ENCODE peak calls at places on chromosomes 16 and 17, in seven cellular contexts. One of them, this sample, is unnamed.

GRCh38 chr16:49502136-49502881 is 128.7 kb downstream of the C16orf78 start:
- DNase-seq in immature natural killer cell: no peak
- DNase-seq in esophagus squamous epithelium: no peak
- DNase-seq in spleen: peak; percentile 21
- DNase-seq in heart left ventricle: no peak
- DNase-seq in EL: no peak
- DNase-seq in astrocyte of the spinal cord: no peak
- DNase-seq in this sample: no peak

GRCh38 chr17:81027591-81028505 is 7.1 kb upstream of the BAIAP2 start:
- DNase-seq in immature natural killer cell: no peak
- DNase-seq in esophagus squamous epithelium: no peak
- DNase-seq in spleen: peak; percentile 69
- DNase-seq in heart left ventricle: no peak
- DNase-seq in EL: no peak
- DNase-seq in astrocyte of the spinal cord: no peak
- DNase-seq in this sample: no peak

GRCh38 chr16:20611350-20611902 is 35.3 kb upstream of the ACSM2B start:
- DNase-seq in immature natural killer cell: no peak
- DNase-seq in esophagus squamous epithelium: no peak
- DNase-seq in spleen: no peak
- DNase-seq in heart left ventricle: peak; percentile 58
- DNase-seq in EL: no peak
- DNase-seq in astrocyte of the spinal cord: no peak
- DNase-seq in this sample: no peak

GRCh38 chr16:81502396-81503060 is 57.9 kb downstream of the CMIP start:
- DNase-seq in immature natural killer cell: no peak
- DNase-seq in esophagus squamous epithelium: no peak
- DNase-seq in spleen: peak; percentile 71
- DNase-seq in heart left ventricle: peak; percentile 38
- DNase-seq in EL: no peak
- DNase-seq in astrocyte of the spinal cord: no peak
- DNase-seq in this sample: no peak

GRCh38 chr16:5490499-5490898 is 392.9 kb upstream of the EEF2KMT start:
- DNase-seq in immature natural killer cell: no peak
- DNase-seq in esophagus squamous epithelium: no peak
- DNase-seq in spleen: no peak
- DNase-seq in heart left ventricle: no peak
- DNase-seq in EL: no peak
- DNase-seq in astrocyte of the spinal cord: no peak
- DNase-seq in this sample: no peak

GRCh38 chr17:75791251-75791650 is 6.6 kb downstream of the UNK start:
- DNase-seq in immature natural killer cell: no peak
- DNase-seq in esophagus squamous epithelium: no peak
- DNase-seq in spleen: no peak
- DNase-seq in heart left ventricle: no peak
- DNase-seq in EL: no peak
- DNase-seq in astrocyte of the spinal cord: no peak
- DNase-seq in this sample: no peak

GRCh38 chr17:15398291-15398690 is 56.9 kb upstream of the TEKT3 start:
- DNase-seq in immature natural killer cell: no peak
- DNase-seq in esophagus squamous epithelium: no peak
- DNase-seq in spleen: no peak
- DNase-seq in heart left ventricle: no peak
- DNase-seq in EL: peak; percentile 78
- DNase-seq in astrocyte of the spinal cord: peak; percentile 66
- DNase-seq in this sample: no peak

GRCh38 chr16:27721548-27722265 is 171.8 kb downstream of the KATNIP start:
- DNase-seq in immature natural killer cell: no peak
- DNase-seq in esophagus squamous epithelium: no peak
- DNase-seq in spleen: no peak
- DNase-seq in heart left ventricle: peak; percentile 79
- DNase-seq in EL: no peak
- DNase-seq in astrocyte of the spinal cord: peak; percentile 55
- DNase-seq in this sample: no peak

GRCh38 chr16:86611517-86611840 is 33.1 kb downstream of the FOXL1 start:
- DNase-seq in immature natural killer cell: no peak
- DNase-seq in esophagus squamous epithelium: no peak
- DNase-seq in spleen: no peak
- DNase-seq in heart left ventricle: peak; percentile 52
- DNase-seq in EL: peak; percentile 42
- DNase-seq in astrocyte of the spinal cord: peak; percentile 63
- DNase-seq in this sample: no peak

GRCh38 chr17:82870091-82870491 is 30.3 kb upstream of the ZNF750 start:
- DNase-seq in immature natural killer cell: no peak
- DNase-seq in esophagus squamous epithelium: no peak
- DNase-seq in spleen: peak; percentile 62
- DNase-seq in heart left ventricle: peak; percentile 16
- DNase-seq in EL: no peak
- DNase-seq in astrocyte of the spinal cord: no peak
- DNase-seq in this sample: no peak

GRCh38 chr17:4488989-4489595 is 9.6 kb upstream of the SPNS2 start:
- DNase-seq in immature natural killer cell: no peak
- DNase-seq in esophagus squamous epithelium: no peak
- DNase-seq in spleen: no peak
- DNase-seq in heart left ventricle: no peak
- DNase-seq in EL: no peak
- DNase-seq in astrocyte of the spinal cord: no peak
- DNase-seq in this sample: peak; percentile 41

GRCh38 chr17:80529904-80530292 is 14.7 kb upstream of the RPTOR start:
- DNase-seq in immature natural killer cell: no peak
- DNase-seq in esophagus squamous epithelium: no peak
- DNase-seq in spleen: peak; percentile 6
- DNase-seq in heart left ventricle: no peak
- DNase-seq in EL: peak; percentile 40
- DNase-seq in astrocyte of the spinal cord: no peak
- DNase-seq in this sample: peak; percentile 11

GRCh38 chr16:75263963-75264445 is 12.6 kb upstream of the BCAR1 start:
- DNase-seq in immature natural killer cell: no peak
- DNase-seq in esophagus squamous epithelium: no peak
- DNase-seq in spleen: no peak
- DNase-seq in heart left ventricle: peak; percentile 79
- DNase-seq in EL: peak; percentile 59
- DNase-seq in astrocyte of the spinal cord: no peak
- DNase-seq in this sample: peak; percentile 63

GRCh38 chr17:19398301-19399181 is 11.6 kb upstream of the MFAP4 start:
- DNase-seq in immature natural killer cell: no peak
- DNase-seq in esophagus squamous epithelium: no peak
- DNase-seq in spleen: peak; percentile 81
- DNase-seq in heart left ventricle: peak; percentile 75
- DNase-seq in EL: peak; percentile 36
- DNase-seq in astrocyte of the spinal cord: peak; percentile 30
- DNase-seq in this sample: peak; percentile 84

GRCh38 chr16:62035115-62036092 is 834 bp downstream of the CDH8 start:
- DNase-seq in immature natural killer cell: no peak
- DNase-seq in esophagus squamous epithelium: no peak
- DNase-seq in spleen: peak; percentile 50
- DNase-seq in heart left ventricle: no peak
- DNase-seq in EL: peak; percentile 2
- DNase-seq in astrocyte of the spinal cord: peak; percentile 27
- DNase-seq in this sample: no peak

GRCh38 chr16:30775381-30776099 is 11.5 kb downstream of the ZNF629 start:
- DNase-seq in immature natural killer cell: peak; percentile 38
- DNase-seq in esophagus squamous epithelium: no peak
- DNase-seq in spleen: peak; percentile 92
- DNase-seq in heart left ventricle: peak; percentile 89
- DNase-seq in EL: peak; percentile 82
- DNase-seq in astrocyte of the spinal cord: peak; percentile 82
- DNase-seq in this sample: peak; percentile 79

This sample was measured in PC-9.